ENCODE peak calls at places on chromosomes 5 and 9, in nine cellular contexts. B, O, M, E, X, T, K, S and A are unnamed samples. For H3K36me3 and H3K4me1, the result is how much of the 10 kb centered on the place peaks cover.

GRCh38 chr9:21831841-21832509 is 29.5 kb downstream of the MTAP start:
- DNase-seq in S (no peak), E (no peak), M (no peak), T (no peak), K (peak), B (no peak), O (no peak), X (no peak), A (no peak)

GRCh38 chr9:8533681-8534080 is 734.1 kb upstream of the DMAC1 start:
- DNase-seq in M (no peak), T (no peak), E (no peak), K (no peak), O (no peak), S (no peak), X (no peak), B (no peak), A (no peak)

GRCh38 chr5:151155149-151155776 is 2.3 kb downstream of the ANXA6 start:
- DNase-seq in X (no peak), K (peak), B (no peak), M (peak), S (no peak), O (no peak), T (no peak), E (no peak), A (no peak)

GRCh38 chr5:67493676-67494075 is 297.1 kb upstream of the CD180 start:
- DNase-seq in S (no peak), B (peak), O (peak), T (peak), E (no peak), M (no peak), X (peak), K (peak), A (peak)

GRCh38 chr5:172904643-172905345 is 54.4 kb upstream of the RPL26L1 start:
- DNase-seq in X (peak), O (peak), B (peak), E (peak), M (no peak), K (peak), S (peak), T (no peak), A (peak)

GRCh38 chr9:6413365-6414263 is 615 bp downstream of the UHRF2 start:
- DNase-seq in M (peak), O (peak), B (peak), T (no peak), K (peak), E (peak), X (peak), S (peak), A (peak)

GRCh38 chr5:76999451-76999850 is 30.8 kb upstream of the AGGF1 start:
- DNase-seq in M (no peak), B (no peak), E (no peak), O (no peak), K (peak), X (no peak), T (no peak), S (no peak), A (no peak)

GRCh38 chr5:98453309-98453708 is 320.2 kb upstream of the RGMB start:
- DNase-seq in K (no peak), O (no peak), X (no peak), M (no peak), E (no peak), B (no peak), S (no peak), T (no peak), A (no peak)

GRCh38 chr5:127358274-127358673 is 67.7 kb downstream of the MEGF10 start:
- DNase-seq in B (no peak), S (no peak), M (no peak), E (no peak), O (no peak), K (peak), X (no peak), T (no peak), A (no peak)

GRCh38 chr5:169350016-169350415 is 49.1 kb upstream of the SLIT3 start:
- DNase-seq in X (no peak), T (no peak), K (peak), M (no peak), O (no peak), E (no peak), B (no peak), S (no peak), A (no peak)

GRCh38 chr5:149869266-149869875 is 75.2 kb downstream of the PDE6A start:
- DNase-seq in X (peak), M (no peak), O (no peak), T (no peak), K (no peak), B (no peak), S (no peak), E (no peak), A (no peak)

GRCh38 chr9:69155341-69156030 is 18.6 kb upstream of the TJP2 start:
- DNase-seq in X (peak), O (no peak), E (no peak), M (no peak), T (peak), S (no peak), B (no peak), K (no peak), A (no peak)

GRCh38 chr5:137498736-137499505 is at the start of gene SPOCK1:
- DNase-seq in K (peak), O (peak), X (peak), S (peak), E (peak), M (peak), T (peak), B (peak), A (peak)

GRCh38 chr9:22308177-22308576 is 138.4 kb upstream of the DMRTA1 start:
- DNase-seq in S (no peak), K (no peak), B (no peak), M (no peak), T (no peak), O (no peak), E (no peak), X (no peak), A (no peak)

GRCh38 chr5:59767753-59768159 is 125.8 kb downstream of the PDE4D start:
- DNase-seq in S (no peak), B (no peak), X (no peak), M (no peak), O (no peak), E (no peak), T (no peak), K (no peak), A (no peak)

GRCh38 chr5:153937661-153938060 is 101.0 kb downstream of the FAM114A2 start:
- DNase-seq in X (no peak), O (no peak), S (no peak), M (no peak), E (no peak), B (no peak), T (no peak), K (no peak), A (no peak)

GRCh38 chr9:90939367-90939766 is 137.7 kb downstream of the SYK start:
- DNase-seq in S (no peak), T (no peak), B (no peak), M (no peak), X (no peak), K (no peak), O (no peak), E (no peak), A (no peak)

GRCh38 chr9:18632624-18633407 is 158.9 kb downstream of the ADAMTSL1 start:
- DNase-seq in O (no peak), T (no peak), B (peak), S (no peak), E (peak), X (no peak), K (peak), M (no peak), A (no peak)

GRCh38 chr5:134511796-134512660 is 13.4 kb upstream of the JADE2 start:
- DNase-seq in K (peak), E (peak), M (no peak), T (no peak), B (peak), O (peak), X (peak), S (peak), A (peak)

GRCh38 chr9:74036549-74037231 is 460.4 kb upstream of the RORB start:
- DNase-seq in M (no peak), B (no peak), K (no peak), X (no peak), E (no peak), S (no peak), T (no peak), O (no peak), A (no peak)

GRCh38 chr5:89869346-89869745 is 540.2 kb downstream of the CETN3 start:
- DNase-seq in X (no peak), K (no peak), B (no peak), S (no peak), E (no peak), M (no peak), O (no peak), T (no peak), A (no peak)

GRCh38 chr5:130605200-130605599 is 559.9 kb downstream of the HINT1 start:
- DNase-seq in T (no peak), S (no peak), E (no peak), X (no peak), M (no peak), O (no peak), B (no peak), K (no peak), A (no peak)

GRCh38 chr5:94082405-94082804 is 341.0 kb upstream of the POU5F2 start:
- DNase-seq in T (no peak), O (no peak), S (no peak), B (no peak), K (no peak), E (no peak), M (no peak), X (no peak), A (no peak)

GRCh38 chr9:99109522-99109921 is 4.6 kb downstream of the TGFBR1 start:
- DNase-seq in S (no peak), K (peak), M (no peak), O (no peak), B (no peak), E (no peak), X (no peak), T (no peak), A (no peak)

GRCh38 chr5:124806026-124806856 is 59.8 kb upstream of the ZNF608 start:
- DNase-seq in M (no peak), X (peak), T (peak), S (peak), E (no peak), K (peak), B (peak), O (peak), A (peak)

GRCh38 chr5:65142007-65142406 is 339.7 kb downstream of the ADAMTS6 start:
- DNase-seq in O (no peak), T (peak), X (peak), K (no peak), E (no peak), M (no peak), B (no peak), S (no peak), A (no peak)

GRCh38 chr5:177027665-177028064 is 5.2 kb downstream of the ZNF346 start:
- DNase-seq in X (no peak), B (no peak), S (no peak), M (no peak), E (no peak), K (no peak), O (no peak), T (no peak), A (no peak)

GRCh38 chr5:56080375-56081052 is 85.8 kb upstream of the IL6ST start:
- DNase-seq in T (no peak), K (no peak), M (no peak), E (no peak), B (no peak), S (no peak), O (no peak), X (no peak), A (no peak)

GRCh38 chr5:136208946-136209345 is 16.0 kb upstream of the SMIM32 start:
- DNase-seq in B (no peak), M (no peak), K (no peak), X (no peak), O (no peak), S (no peak), E (no peak), T (no peak), A (no peak)

GRCh38 chr5:72082048-72082447 is 25.2 kb upstream of the MAP1B start:
- DNase-seq in B (no peak), E (no peak), X (no peak), M (no peak), T (no peak), O (no peak), S (no peak), K (no peak), A (no peak)

GRCh38 chr5:92518318-92518913 is 1062.6 kb downstream of the NR2F1-AS1 start:
- DNase-seq in B (peak), T (no peak), E (no peak), S (no peak), M (no peak), X (peak), K (peak), O (no peak), A (no peak)

GRCh38 chr5:141864371-141865370 is 13.5 kb downstream of the PCDH1 start:
- DNase-seq in O (no peak), S (no peak), K (no peak), E (no peak), T (no peak), M (no peak), B (no peak), X (no peak), A (no peak)

GRCh38 chr5:157820593-157821252 is 38.2 kb downstream of the CLINT1 start:
- DNase-seq in T (peak), K (peak), M (no peak), X (peak), S (no peak), E (no peak), B (no peak), O (no peak), A (no peak)

GRCh38 chr9:71812385-71812784 is 44.1 kb upstream of the CEMIP2 start:
- DNase-seq in S (no peak), E (no peak), B (no peak), K (peak), T (no peak), O (peak), M (no peak), X (no peak), A (no peak)

DNA sequence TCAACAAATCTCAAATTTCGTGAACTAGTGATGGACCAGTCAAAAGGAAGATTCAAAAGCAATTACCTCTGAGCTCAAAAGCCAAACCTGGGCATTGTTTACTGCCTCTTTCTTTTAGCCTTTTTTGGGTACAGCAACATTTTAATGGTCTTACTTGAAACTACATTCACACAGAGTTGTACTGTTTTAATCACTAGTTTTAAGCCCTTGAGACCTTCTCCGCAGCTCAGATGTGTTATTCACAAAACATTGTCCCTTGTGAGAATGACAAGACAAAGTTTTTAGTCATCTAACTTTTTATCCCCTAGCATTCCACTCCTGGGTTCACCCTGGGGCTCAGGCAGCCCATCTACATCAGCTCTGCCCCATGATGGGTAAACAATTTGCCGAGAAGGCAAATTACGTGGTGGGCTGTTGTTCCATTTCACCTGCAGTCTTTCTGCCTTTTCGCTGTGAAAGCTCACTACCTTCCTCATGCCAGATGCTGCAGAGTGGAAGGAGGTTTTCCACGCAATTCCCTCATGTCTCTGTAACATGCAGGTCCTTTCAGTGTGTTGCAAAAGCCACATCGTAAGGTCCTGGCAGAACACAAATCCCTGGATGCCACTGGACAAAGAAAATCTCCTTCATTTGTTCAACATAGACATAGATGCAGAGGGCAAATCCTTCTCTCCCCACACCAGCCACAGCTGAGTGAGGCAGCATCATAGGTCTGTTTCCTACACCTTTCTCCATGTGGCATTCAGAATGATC is 175.7 kb downstream of the EBF1 start:
- DNase-seq in S (no peak), X (peak), K (no peak), T (no peak), B (no peak), M (no peak), E (no peak), O (no peak), A (no peak)
- H3K36me3 ChIP-seq in S (under half), X (under half), K (under half), T (under half), B (under half), M (under half), E (under half), O (under half), A (under half)

GRCh38 chr9:137034709-137035506 is 3.0 kb upstream of the FUT7 start:
- DNase-seq in M (peak), K (peak), B (peak), T (peak), O (peak), S (peak), X (peak), E (peak), A (peak)
- H3K4me1 ChIP-seq in M (half or more), K (under half), B (under half), T (under half), O (under half), S (under half), X (under half), E (under half), A (under half)

GRCh38 chr5:143228597-143229293 is 174.7 kb downstream of the NR3C1 start:
- DNase-seq in T (no peak), S (no peak), B (no peak), M (no peak), K (no peak), X (no peak), E (no peak), O (no peak), A (no peak)

GRCh38 chr5:143229896-143230675 is 173.4 kb downstream of the NR3C1 start:
- DNase-seq in E (no peak), S (no peak), T (no peak), X (no peak), K (peak), M (peak), O (no peak), B (no peak), A (peak)

GRCh38 chr5:143231426-143231825 is 172.1 kb downstream of the NR3C1 start:
- DNase-seq in O (no peak), E (no peak), K (no peak), B (no peak), M (no peak), X (no peak), T (no peak), S (no peak), A (no peak)

GRCh38 chr5:143230676-143230996 is 172.8 kb downstream of the NR3C1 start:
- DNase-seq in X (no peak), T (no peak), S (no peak), E (no peak), M (no peak), K (no peak), B (no peak), O (no peak), A (no peak)

GRCh38 chr5:143229426-143229895 is 174.0 kb downstream of the NR3C1 start:
- DNase-seq in O (no peak), X (no peak), T (no peak), S (no peak), E (no peak), K (no peak), B (peak), M (no peak), A (no peak)
- H3K4me3 ChIP-seq in O (no peak), X (no peak), T (no peak), S (no peak), E (no peak), K (peak), B (no peak), M (peak), A (no peak)

GRCh38 chr9:137716694-137717287 is 98.0 kb downstream of the EHMT1 start:
- DNase-seq in S (no peak), O (no peak), B (no peak), T (no peak), X (no peak), K (no peak), E (no peak), M (no peak), A (no peak)
- H3K36me3 ChIP-seq in S (under half), O (under half), B (under half), T (half or more), X (under half), K (under half), E (under half), M (under half), A (under half)

GRCh38 chr9:95058121-95058785 is 259.3 kb downstream of the FANCC start:
- DNase-seq in O (no peak), E (peak), K (no peak), T (no peak), S (no peak), X (no peak), B (no peak), M (no peak), A (no peak)

GRCh38 chr9:95060916-95061315 is 256.6 kb downstream of the FANCC start:
- DNase-seq in E (no peak), X (no peak), S (no peak), M (no peak), O (no peak), K (no peak), B (no peak), T (no peak), A (no peak)

GRCh38 chr9:95058795-95059386 is 258.6 kb downstream of the FANCC start:
- DNase-seq in X (no peak), B (no peak), S (no peak), K (peak), O (no peak), M (no peak), T (no peak), E (peak), A (no peak)

GRCh38 chr9:95061916-95062600 is 255.5 kb downstream of the FANCC start:
- DNase-seq in B (no peak), E (no peak), O (no peak), K (no peak), S (no peak), M (no peak), T (no peak), X (no peak), A (no peak)

GRCh38 chr9:95060246-95060645 is 257.3 kb downstream of the FANCC start:
- DNase-seq in T (no peak), O (no peak), E (no peak), M (no peak), K (no peak), X (no peak), S (no peak), B (no peak), A (no peak)
- H3K4me1 ChIP-seq in T (under half), O (half or more), E (under half), M (under half), K (half or more), X (under half), S (half or more), B (under half), A (under half)

GRCh38 chr5:2741946-2742345 is 9.5 kb downstream of the IRX2 start:
- DNase-seq in S (no peak), K (peak), T (no peak), B (no peak), E (no peak), O (no peak), M (no peak), X (no peak), A (no peak)

GRCh38 chr5:2740849-2741555 is 10.5 kb downstream of the IRX2 start:
- DNase-seq in K (peak), X (peak), S (no peak), B (no peak), E (no peak), O (no peak), T (no peak), M (no peak), A (no peak)

GRCh38 chr5:2739360-2740050 is 12.0 kb downstream of the IRX2 start:
- DNase-seq in K (peak), E (no peak), X (peak), T (no peak), O (no peak), M (no peak), B (no peak), S (peak), A (no peak)

GRCh38 chr5:2738700-2739359 is 12.6 kb downstream of the IRX2 start:
- DNase-seq in E (no peak), X (peak), S (no peak), T (no peak), B (no peak), M (no peak), O (no peak), K (peak), A (no peak)

GRCh38 chr5:2740051-2740848 is 11.2 kb downstream of the IRX2 start:
- DNase-seq in O (no peak), T (no peak), K (peak), X (peak), B (no peak), E (no peak), M (no peak), S (no peak), A (no peak)
- H3K4me3 ChIP-seq in O (peak), T (no peak), K (peak), X (peak), B (no peak), E (no peak), M (no peak), S (peak), A (no peak)